ENCODE peak calls at places on chromosomes 4 and X, in seven cellular contexts. S is mesothelial cell of epicardium, B is fibroblast of lung, C is IMR-90, K is ovary, G is GM20000, T is heart right ventricle. V is an unnamed sample.

GRCh38 chrX:80181079-80181478 is 166.5 kb downstream of the TBX22 start:
- DNase-seq in C (no peak), K (no peak), T (no peak), B (no peak), G (no peak), S (no peak), V (no peak)

GRCh38 chr4:99180367-99181169 is 36.5 kb upstream of the ADH4 start:
- DNase-seq in B (peak), C (peak), S (no peak), T (no peak), G (no peak), K (no peak), V (peak)

GRCh38 chr4:160110891-160111290 is 1008.0 kb downstream of the RAPGEF2 start:
- DNase-seq in K (no peak), B (no peak), T (no peak), C (no peak), S (no peak), G (no peak), V (no peak)

GRCh38 chr4:162499478-162499877 is 335.7 kb upstream of the FSTL5 start:
- DNase-seq in T (no peak), K (no peak), C (no peak), G (no peak), S (no peak), B (no peak), V (no peak)

GRCh38 chrX:136115909-136116297 is 31.4 kb upstream of the FHL1 start:
- DNase-seq in S (no peak), G (no peak), C (no peak), B (no peak), K (no peak), T (no peak), V (no peak)

GRCh38 chr4:37073226-37073840 is 171.2 kb upstream of the NWD2 start:
- DNase-seq in B (no peak), C (no peak), T (no peak), K (no peak), G (no peak), S (no peak), V (no peak)

GRCh38 chrX:137031517-137032377 is 2.0 kb downstream of the GPR101 start:
- DNase-seq in S (no peak), K (no peak), T (no peak), C (peak), G (peak), B (peak), V (no peak)

GRCh38 chrX:55640854-55641253 is 17.7 kb downstream of the FOXR2 start:
- DNase-seq in C (no peak), K (no peak), T (no peak), B (no peak), G (no peak), S (no peak), V (no peak)

GRCh38 chrX:71282514-71283408 is 674 bp upstream of the NONO start:
- DNase-seq in B (no peak), T (no peak), S (no peak), K (no peak), G (peak), C (peak), V (no peak)

GRCh38 chrX:37958493-37959211 is 47.7 kb upstream of the SYTL5 start:
- DNase-seq in S (no peak), G (no peak), K (no peak), C (peak), B (no peak), T (no peak), V (no peak)

GRCh38 chr4:37522996-37523395 is 163.2 kb downstream of the RELL1 start:
- DNase-seq in T (no peak), K (no peak), B (no peak), C (no peak), S (no peak), G (no peak), V (no peak)

GRCh38 chrX:72254835-72255234 is 16.0 kb upstream of the ERCC6L start:
- DNase-seq in C (no peak), K (no peak), B (no peak), S (no peak), T (no peak), G (no peak), V (no peak)

GRCh38 chr4:34202154-34202553 is 2042.2 kb downstream of the ARAP2 start:
- DNase-seq in K (no peak), T (no peak), G (no peak), S (no peak), B (no peak), C (no peak), V (no peak)

DNA sequence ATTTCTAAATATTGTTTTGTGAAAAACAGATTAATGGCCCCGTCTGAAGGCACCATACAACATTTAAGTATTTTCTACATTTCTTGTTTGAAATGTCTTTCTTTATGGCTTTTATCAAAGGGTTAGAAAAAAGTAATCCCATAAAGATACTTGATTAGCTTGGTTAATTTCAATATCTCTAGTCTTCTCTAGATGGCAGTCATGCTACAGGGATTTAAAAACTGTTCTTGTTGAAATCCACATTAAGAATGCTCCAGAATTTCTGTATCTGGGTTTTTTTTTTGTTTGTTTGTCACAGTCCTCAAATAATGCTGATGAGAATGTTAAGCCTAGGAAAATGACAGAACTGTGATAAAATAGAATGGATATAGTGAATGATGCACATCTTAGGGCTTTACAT is 109.0 kb upstream of the AADAT start:
- DNase-seq in T (no peak), K (no peak), S (no peak), G (no peak), B (no peak), C (no peak), V (no peak)
- TF ChIP-seq CTCF in T (no peak), K (no peak), S (peak), G (no peak), B (no peak), C (peak), V (no peak)

GRCh38 chrX:153778151-153778551 is 2.7 kb upstream of the SRPK3 start:
- DNase-seq in G (no peak), K (peak), B (no peak), C (no peak), S (no peak), T (no peak), V (no peak)

GRCh38 chrX:153777261-153778090 is 3.4 kb upstream of the SRPK3 start:
- DNase-seq in G (no peak), C (no peak), T (no peak), S (no peak), B (no peak), K (peak), V (no peak)

GRCh38 chrX:153776611-153777045 is 4.2 kb upstream of the SRPK3 start:
- DNase-seq in G (no peak), B (no peak), S (no peak), K (no peak), C (no peak), T (no peak), V (no peak)

GRCh38 chrX:153779891-153780677 is 757 bp upstream of the SRPK3 start:
- DNase-seq in T (no peak), B (no peak), C (no peak), K (no peak), S (no peak), G (no peak), V (no peak)

DNA sequence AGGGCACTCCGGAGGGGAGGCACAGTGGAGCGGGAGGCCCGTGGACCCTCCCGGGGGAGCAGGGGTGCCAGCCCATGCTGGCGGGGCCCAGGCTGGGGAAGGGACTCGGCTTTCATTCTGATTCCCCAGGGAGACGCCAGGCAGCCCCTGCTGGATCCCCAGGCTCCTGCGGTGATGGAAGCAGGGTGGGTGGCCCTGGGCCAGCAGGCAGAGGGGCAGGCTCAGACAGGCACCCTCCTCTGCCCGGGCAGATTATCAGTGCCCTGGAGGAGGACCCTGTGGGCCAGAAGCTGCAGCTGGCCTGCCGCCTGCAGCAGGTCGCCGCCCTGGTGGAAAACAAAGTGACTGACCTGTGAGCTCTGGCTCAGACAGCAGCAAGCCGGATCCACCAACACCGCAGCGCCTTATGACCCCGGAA is 2.1 kb upstream of the SRPK3 start:
- DNase-seq in K (no peak), G (no peak), S (no peak), T (no peak), C (no peak), B (no peak), V (no peak)
- TF ChIP-seq CTCF in K (no peak), G (no peak), S (peak), T (no peak), C (no peak), B (no peak), V (no peak)

GRCh38 chr4:142671516-142671915 is 174.6 kb downstream of the INPP4B start:
- DNase-seq in T (no peak), G (no peak), S (no peak), B (no peak), K (no peak), C (no peak), V (no peak)
- TF ChIP-seq CTCF in T (no peak), G (no peak), S (no peak), B (peak), K (no peak), C (peak), V (no peak)

GRCh38 chr4:55004831-55005230 is 120.6 kb downstream of the KDR start:
- DNase-seq in T (peak), S (no peak), C (no peak), G (no peak), K (no peak), B (no peak), V (no peak)

GRCh38 chr4:55001538-55001937 is 123.9 kb downstream of the KDR start:
- DNase-seq in G (no peak), K (no peak), T (no peak), C (no peak), S (no peak), B (no peak), V (no peak)

GRCh38 chr4:55002431-55002830 is 123.0 kb downstream of the KDR start:
- DNase-seq in C (no peak), T (no peak), B (no peak), K (no peak), G (no peak), S (no peak), V (no peak)

GRCh38 chr4:54998991-54999390 is 126.4 kb downstream of the KDR start:
- DNase-seq in S (no peak), B (peak), T (no peak), C (peak), G (no peak), K (no peak), V (peak)
- TF ChIP-seq CTCF in S (no peak), B (peak), T (peak), C (peak), G (no peak), K (peak), V (peak)

DNA sequence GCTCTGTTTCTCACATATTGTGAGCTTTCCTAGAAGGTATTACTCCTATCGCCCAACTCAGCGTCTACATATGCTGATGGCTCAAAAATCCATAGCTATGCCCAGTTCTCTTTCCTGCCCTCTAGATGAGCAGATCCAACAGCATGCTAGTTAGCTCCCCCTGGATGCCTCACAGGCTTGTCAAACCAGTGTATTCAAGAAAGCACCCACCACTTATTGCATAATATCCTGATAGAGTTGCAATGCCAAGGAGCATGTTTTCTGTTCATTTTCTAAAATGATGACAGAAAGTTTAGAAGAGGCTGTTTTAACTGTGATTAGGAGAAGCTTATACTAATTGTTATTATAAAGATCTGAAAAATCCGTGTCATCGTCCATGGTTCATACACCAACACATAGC is 1.9 kb upstream of the PACRGL start:
- DNase-seq in C (no peak), S (no peak), B (no peak), K (no peak), T (no peak), G (no peak), V (no peak)
- TF ChIP-seq CTCF in C (no peak), S (no peak), B (no peak), K (no peak), T (no peak), G (no peak), V (no peak)

DNA sequence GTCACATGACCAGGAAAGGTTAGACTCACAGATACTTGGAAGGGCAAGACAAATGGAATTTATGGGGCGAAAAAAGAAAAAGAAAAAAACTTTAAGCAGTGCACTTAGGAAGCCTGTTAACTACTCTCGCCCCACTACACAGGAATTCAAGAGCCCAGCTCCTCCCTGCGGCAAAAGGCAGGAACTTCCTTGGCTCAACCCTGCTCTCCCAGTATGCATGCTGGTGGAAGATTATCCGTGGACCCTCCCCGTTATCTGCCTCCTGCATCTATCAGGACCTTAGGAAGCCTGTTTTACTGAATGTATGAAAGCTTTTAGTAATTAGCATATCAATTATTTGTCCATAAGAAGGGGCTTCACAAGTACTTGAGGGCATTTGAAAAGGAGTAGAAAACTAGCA is 40.1 kb upstream of the RPA4 start:
- DNase-seq in T (peak), B (no peak), S (no peak), K (no peak), G (no peak), C (no peak), V (no peak)
- TF ChIP-seq CTCF in T (no peak), B (no peak), S (no peak), K (no peak), G (no peak), C (no peak), V (no peak)

DNA sequence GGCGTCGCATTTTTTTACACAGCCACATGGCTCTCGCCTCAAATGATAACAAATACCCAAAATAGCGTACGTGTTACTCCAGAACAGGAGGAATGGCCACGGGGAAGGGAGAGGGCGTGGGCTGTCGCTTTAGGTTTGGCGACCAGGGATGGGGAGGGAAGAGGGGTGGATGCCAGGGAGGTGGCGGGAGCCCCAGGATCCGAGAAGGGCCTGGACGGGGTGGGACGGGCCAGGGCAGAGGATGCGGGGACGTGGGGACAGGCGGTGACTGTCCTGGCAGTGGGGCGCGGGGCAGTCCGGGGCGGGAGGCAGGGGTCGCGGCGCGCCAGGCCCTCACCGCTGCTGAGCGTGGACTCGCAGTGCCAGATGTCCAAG is 631 bp downstream of the TMEM47 start:
- DNase-seq in B (peak), S (no peak), T (no peak), K (peak), G (no peak), C (no peak), V (no peak)
- TF ChIP-seq CTCF in B (no peak), S (no peak), T (no peak), K (no peak), G (no peak), C (no peak), V (no peak)

DNA sequence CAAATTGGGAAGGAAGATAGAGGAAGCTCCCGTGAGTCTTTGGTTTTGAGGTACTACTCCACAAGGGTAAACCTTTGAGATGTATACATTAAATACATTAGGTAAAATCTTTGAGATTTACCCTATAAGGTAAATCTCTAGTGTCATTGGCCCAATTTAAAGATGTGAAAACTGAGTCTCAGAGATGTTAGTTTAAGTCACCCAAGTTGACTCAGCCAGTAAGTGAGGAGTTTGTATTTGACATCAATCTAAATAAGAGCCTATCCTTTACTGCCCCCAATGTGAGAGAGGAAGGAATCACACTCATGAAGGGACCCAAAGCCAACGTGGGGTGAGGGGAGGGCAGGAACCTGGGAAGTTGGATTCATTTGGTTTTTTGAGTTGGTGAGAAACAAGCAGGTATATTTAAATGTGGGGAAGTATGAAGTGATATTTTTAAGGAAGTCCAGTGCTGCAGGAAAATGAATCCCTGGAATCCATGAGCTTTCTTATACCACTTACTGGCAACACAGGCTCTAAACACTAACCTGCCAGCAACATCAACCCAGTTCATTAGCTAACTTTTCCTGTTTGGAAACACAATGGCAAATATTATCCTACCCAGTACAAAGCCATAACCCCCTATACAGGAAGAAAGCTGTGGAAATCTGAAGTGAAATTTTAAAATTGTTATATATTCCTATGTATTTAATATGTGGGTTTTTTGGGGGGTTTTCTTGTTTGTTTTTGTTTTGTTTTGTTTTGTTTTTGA is 55.3 kb downstream of the PALLD start:
- DNase-seq in B (no peak), K (no peak), S (no peak), G (no peak), C (no peak), T (no peak), V (no peak)
- TF ChIP-seq CTCF in B (no peak), K (no peak), S (no peak), G (no peak), C (peak), T (peak), V (no peak)

GRCh38 chr4:67877086-67877485 is 6.7 kb downstream of the TMPRSS11D start:
- DNase-seq in K (no peak), C (no peak), G (no peak), S (no peak), B (no peak), T (no peak), V (no peak)

GRCh38 chr4:67875011-67875410 is 8.8 kb downstream of the TMPRSS11D start:
- DNase-seq in K (no peak), G (no peak), C (no peak), T (no peak), S (no peak), B (no peak), V (peak)

GRCh38 chr4:67873116-67873515 is 10.7 kb downstream of the TMPRSS11D start:
- DNase-seq in K (no peak), T (no peak), G (no peak), C (no peak), S (no peak), B (no peak), V (no peak)

GRCh38 chr4:67869580-67870190 is 14.1 kb downstream of the TMPRSS11D start:
- DNase-seq in T (no peak), G (no peak), K (no peak), S (no peak), B (no peak), C (no peak), V (no peak)

GRCh38 chr4:67871867-67872266 is 11.9 kb downstream of the TMPRSS11D start:
- DNase-seq in C (peak), G (peak), S (no peak), T (no peak), K (no peak), B (peak), V (peak)
- TF ChIP-seq CTCF in C (peak), G (peak), S (no peak), T (no peak), K (no peak), B (peak), V (peak)

DNA sequence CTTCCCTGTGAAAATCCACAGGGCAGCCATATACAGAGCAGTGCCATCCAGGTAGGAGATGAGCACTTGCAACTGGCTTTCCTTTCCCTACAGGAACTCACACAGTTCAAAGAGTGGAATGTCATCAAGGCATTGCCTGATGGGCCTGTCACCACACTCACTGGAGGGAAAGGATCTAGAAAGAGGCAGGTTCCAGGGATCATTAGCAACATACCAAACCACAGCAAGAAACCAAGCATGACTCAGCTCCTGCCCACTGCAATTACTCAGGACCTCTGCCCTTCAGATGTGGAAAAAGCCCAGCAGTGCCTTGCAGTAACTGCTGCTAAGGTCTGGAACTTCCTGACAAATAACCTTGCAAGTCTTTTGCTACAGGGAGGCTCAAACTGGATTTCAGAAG is 101.2 kb downstream of the ZNF674 start:
- DNase-seq in B (peak), K (no peak), C (peak), S (no peak), G (no peak), T (no peak), V (peak)
- TF ChIP-seq CTCF in B (no peak), K (no peak), C (no peak), S (no peak), G (no peak), T (no peak), V (no peak)